ENCODE peak calls at places on chromosome 4, in nine cellular contexts. J is SK-N-SH, Z is keratinocyte, C is GM12878, U is PC-3, M is neural progenitor cell, F is HepG2, W is mammary epithelial cell, O is astrocyte. Y is an unnamed sample. For H3K4me1, the result is how much of the 10 kb centered on the place peaks cover.

GRCh38 chr4:133095591-133095990 is 53.5 kb upstream of the PCDH10 start:
- DNase-seq in Z (no peak), J (no peak), C (no peak), M (no peak), O (peak), W (no peak), U (peak), F (no peak), Y (no peak)

GRCh38 chr4:129064717-129065116 is 28.6 kb downstream of the SCLT1 start:
- DNase-seq in F (no peak), C (no peak), U (peak), J (no peak), Z (no peak), O (peak), W (peak), M (no peak), Y (no peak)

GRCh38 chr4:88158360-88159136 is at the start of gene ABCG2:
- DNase-seq in C (no peak), J (peak), F (peak), O (peak), W (peak), Z (no peak), U (no peak), M (peak), Y (peak)

GRCh38 chr4:75629239-75629638 is 1.1 kb downstream of the CDKL2 start:
- DNase-seq in Z (no peak), W (no peak), F (no peak), M (no peak), U (no peak), J (no peak), C (no peak), O (no peak), Y (no peak)

GRCh38 chr4:60926624-60927023 is 273.5 kb upstream of the ADGRL3 start:
- DNase-seq in U (no peak), F (no peak), M (no peak), Z (no peak), W (no peak), J (no peak), O (no peak), C (no peak), Y (no peak)

GRCh38 chr4:71186566-71187398 is 152.0 kb upstream of the SLC4A4 start:
- DNase-seq in C (no peak), O (peak), W (peak), U (peak), M (peak), Z (no peak), F (no peak), J (peak), Y (peak)

GRCh38 chr4:81207793-81208192 is 7.2 kb downstream of the PRKG2 start:
- DNase-seq in W (peak), C (no peak), O (peak), U (peak), Z (no peak), F (no peak), J (no peak), M (no peak), Y (no peak)

GRCh38 chr4:56613101-56613862 is 67.8 kb downstream of the HOPX start:
- DNase-seq in J (no peak), O (peak), F (peak), U (peak), C (no peak), W (peak), M (no peak), Z (peak), Y (peak)

GRCh38 chr4:145619639-145619996 is 433 bp downstream of the MMAA start:
- DNase-seq in M (no peak), O (peak), F (peak), U (peak), J (peak), W (peak), C (peak), Z (no peak), Y (peak)

GRCh38 chr4:1598206-1598605 is 85.9 kb downstream of the FAM53A start:
- DNase-seq in C (no peak), M (no peak), U (no peak), O (no peak), W (no peak), Z (no peak), F (no peak), J (no peak), Y (no peak)

GRCh38 chr4:44256414-44256813 is 192.2 kb downstream of the KCTD8 start:
- DNase-seq in C (no peak), M (peak), F (no peak), U (peak), O (no peak), W (no peak), J (no peak), Z (no peak), Y (peak)

GRCh38 chr4:159035570-159035969 is 67.3 kb upstream of the RAPGEF2 start:
- DNase-seq in U (no peak), F (no peak), M (no peak), C (no peak), W (no peak), O (no peak), Z (no peak), J (no peak), Y (no peak)

GRCh38 chr4:20109395-20109794 is 142.3 kb upstream of the SLIT2 start:
- DNase-seq in C (no peak), Z (no peak), M (no peak), O (no peak), J (no peak), F (no peak), U (no peak), W (no peak), Y (no peak)

GRCh38 chr4:68326146-68326545 is 23.7 kb downstream of the YTHDC1 start:
- DNase-seq in W (no peak), O (no peak), U (no peak), J (peak), M (no peak), F (no peak), Z (no peak), C (no peak), Y (no peak)

GRCh38 chr4:126834854-126835253 is 797.9 kb upstream of the INTU start:
- DNase-seq in U (no peak), Z (no peak), O (no peak), F (no peak), M (no peak), C (no peak), J (no peak), W (no peak), Y (no peak)

DNA sequence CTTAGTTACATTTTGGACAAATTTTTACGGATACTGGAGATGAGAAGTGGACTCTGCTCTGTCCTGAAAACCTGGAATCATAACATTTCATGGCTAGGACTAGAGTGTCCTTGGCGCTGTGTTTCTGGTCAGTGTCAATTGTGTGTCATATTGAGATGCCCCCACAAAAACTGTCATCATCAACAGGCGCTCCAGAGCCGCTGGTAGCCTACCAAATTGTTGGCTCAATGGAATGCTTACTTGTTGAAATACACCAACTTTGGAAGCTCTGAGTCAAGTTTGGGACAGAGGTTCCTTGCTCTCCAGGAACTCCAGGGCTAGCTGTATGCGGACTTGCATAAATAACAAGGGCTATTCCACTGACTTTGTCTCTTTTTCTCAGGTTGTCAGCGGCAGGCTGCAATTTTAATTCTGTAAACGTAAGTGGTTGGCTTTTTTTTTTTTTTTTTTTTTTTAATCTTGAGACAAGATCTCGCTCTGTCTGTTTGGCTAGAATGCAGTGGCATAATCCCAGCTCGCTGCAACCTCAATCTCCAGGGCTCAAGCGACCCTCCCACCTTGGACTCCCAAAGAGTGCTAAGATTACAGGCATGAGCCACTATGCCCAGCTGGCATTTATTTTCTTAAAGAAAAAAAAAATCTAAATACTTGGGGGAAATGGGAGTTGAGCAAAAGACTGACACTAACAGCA is 860 bp upstream of the HPGD start:
- DNase-seq in J (no peak), Z (no peak), O (no peak), M (peak), W (no peak), C (no peak), U (peak), F (no peak), Y (peak)
- H3K27ac ChIP-seq in J (no peak), Z (no peak), O (no peak), M (no peak), W (no peak), C (no peak), U (peak), F (no peak), Y (no peak)

GRCh38 chr4:26342328-26343040 is 21.7 kb downstream of the RBPJ start:
- DNase-seq in O (peak), C (no peak), M (no peak), F (peak), W (peak), J (no peak), U (peak), Z (no peak), Y (no peak)

GRCh38 chr4:26346203-26346620 is 25.4 kb downstream of the RBPJ start:
- DNase-seq in U (no peak), C (no peak), F (no peak), J (no peak), O (no peak), Z (no peak), M (peak), W (no peak), Y (peak)

GRCh38 chr4:26344901-26345300 is 24.1 kb downstream of the RBPJ start:
- DNase-seq in M (no peak), J (no peak), W (no peak), C (no peak), Z (no peak), F (no peak), O (no peak), U (no peak), Y (no peak)

GRCh38 chr4:26343041-26343403 is 22.2 kb downstream of the RBPJ start:
- DNase-seq in F (no peak), C (no peak), O (peak), M (no peak), W (peak), U (no peak), J (no peak), Z (no peak), Y (no peak)

GRCh38 chr4:26345541-26345940 is 24.7 kb downstream of the RBPJ start:
- DNase-seq in F (no peak), M (no peak), C (no peak), O (no peak), J (no peak), U (no peak), Z (no peak), W (no peak), Y (no peak)
- H3K4me1 ChIP-seq in F (under half), M (under half), C (under half), O (under half), J (under half), U (under half), Z (under half), W (under half), Y (half or more)

DNA sequence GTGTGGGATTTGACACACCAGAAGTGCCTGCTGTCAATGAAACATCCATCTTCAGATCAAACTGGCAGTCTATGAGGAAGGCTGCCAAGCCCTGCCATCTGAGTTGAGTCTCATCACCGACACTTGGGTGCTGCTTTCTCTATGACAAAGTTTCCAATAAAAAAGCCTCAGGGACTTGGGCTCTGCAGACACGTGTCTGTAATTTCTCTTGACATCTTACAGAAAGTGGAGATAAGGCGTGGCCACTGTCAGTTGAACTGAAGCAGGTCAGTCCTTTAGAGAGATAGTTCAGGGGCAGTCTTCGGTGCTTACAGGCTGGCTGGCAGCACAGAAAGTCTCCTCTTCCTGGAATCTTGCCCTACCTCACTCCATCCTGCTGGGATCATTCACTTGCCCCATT is 40.2 kb upstream of the LDB2 start:
- DNase-seq in F (no peak), M (no peak), C (no peak), O (no peak), U (no peak), J (peak), W (no peak), Z (no peak), Y (no peak)
- H2AFZ ChIP-seq in F (no peak), M (no peak), C (no peak), O (no peak), U (no peak), J (no peak), W (no peak), Z (no peak), Y (peak)

DNA sequence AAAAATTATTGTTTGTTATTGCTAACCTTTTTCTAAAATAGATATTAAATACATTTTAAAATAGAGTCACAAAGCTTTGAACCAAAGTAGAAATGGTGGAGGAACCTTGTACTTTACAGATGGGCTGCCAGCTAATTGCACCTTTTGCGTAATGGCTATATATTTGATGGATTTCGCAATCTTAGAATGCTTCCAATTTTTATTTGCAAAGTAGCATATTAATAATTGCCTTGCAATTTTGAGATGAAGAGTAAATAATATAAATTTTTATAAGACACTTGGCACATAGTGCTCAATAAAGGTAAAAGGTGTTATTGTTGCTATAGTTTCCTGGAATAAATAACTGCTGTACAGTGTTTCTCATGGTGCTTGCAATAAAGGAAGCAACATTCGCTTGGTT is 533.5 kb downstream of the CCSER1 start:
- DNase-seq in M (no peak), C (no peak), W (no peak), U (no peak), J (no peak), Z (no peak), O (no peak), F (no peak), Y (no peak)
- H3K27ac ChIP-seq in M (no peak), C (no peak), W (no peak), U (no peak), J (no peak), Z (no peak), O (no peak), F (no peak), Y (no peak)

GRCh38 chr4:2804449-2804972 is 11.6 kb downstream of the SH3BP2 start:
- DNase-seq in Z (no peak), M (no peak), U (no peak), J (no peak), O (no peak), W (no peak), C (no peak), F (no peak), Y (no peak)

GRCh38 chr4:2805712-2806391 is 13.0 kb downstream of the SH3BP2 start:
- DNase-seq in M (no peak), J (no peak), U (peak), O (no peak), W (no peak), C (no peak), F (no peak), Z (no peak), Y (no peak)

GRCh38 chr4:2806392-2807355 is 13.8 kb downstream of the SH3BP2 start:
- DNase-seq in O (no peak), J (peak), F (no peak), M (no peak), W (no peak), U (no peak), C (no peak), Z (no peak), Y (no peak)

GRCh38 chr4:2803624-2804448 is 11.0 kb downstream of the SH3BP2 start:
- DNase-seq in J (no peak), Z (peak), M (no peak), F (no peak), O (no peak), C (no peak), U (peak), W (no peak), Y (no peak)

GRCh38 chr4:2804973-2805501 is 12.2 kb downstream of the SH3BP2 start:
- DNase-seq in J (no peak), U (no peak), M (no peak), F (no peak), Z (no peak), O (no peak), W (no peak), C (no peak), Y (no peak)
- H3K4me1 ChIP-seq in J (under half), U (under half), M (under half), F (under half), Z (under half), O (under half), W (under half), C (under half), Y (under half)

DNA sequence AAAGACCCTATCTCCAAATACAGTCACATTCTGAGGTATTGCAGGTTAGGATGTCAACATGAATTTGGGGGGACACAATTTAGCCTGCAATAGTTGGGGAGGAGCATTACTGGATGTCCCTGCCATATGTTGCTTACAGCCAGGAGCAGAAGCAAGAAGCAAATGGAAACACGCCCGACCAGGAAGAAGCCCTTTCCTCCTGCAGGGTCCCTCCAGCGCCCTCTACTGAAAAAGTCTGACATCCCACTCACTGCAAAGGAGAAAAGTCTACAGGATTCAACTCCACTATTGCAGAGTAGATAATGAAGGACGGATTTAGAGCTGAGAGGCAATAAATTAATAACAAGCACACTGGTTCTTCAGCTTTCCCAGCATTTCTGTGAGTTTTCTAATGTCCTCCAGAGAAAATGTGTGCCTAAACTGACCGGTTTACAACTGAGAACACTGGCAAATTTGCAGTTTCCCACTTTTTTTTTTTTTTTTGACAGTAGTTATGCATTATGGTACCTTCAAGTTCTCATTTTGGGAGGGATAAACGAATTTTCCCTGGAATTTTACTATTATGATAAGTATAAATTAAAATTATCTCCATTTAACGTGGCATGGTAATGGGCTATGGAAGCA is 31.7 kb downstream of the COQ2 start:
- DNase-seq in C (no peak), Z (peak), U (peak), M (peak), O (peak), J (peak), W (peak), F (peak), Y (peak)
- H2AFZ ChIP-seq in C (no peak), Z (no peak), U (no peak), M (no peak), O (no peak), J (no peak), W (no peak), F (no peak), Y (no peak)

DNA sequence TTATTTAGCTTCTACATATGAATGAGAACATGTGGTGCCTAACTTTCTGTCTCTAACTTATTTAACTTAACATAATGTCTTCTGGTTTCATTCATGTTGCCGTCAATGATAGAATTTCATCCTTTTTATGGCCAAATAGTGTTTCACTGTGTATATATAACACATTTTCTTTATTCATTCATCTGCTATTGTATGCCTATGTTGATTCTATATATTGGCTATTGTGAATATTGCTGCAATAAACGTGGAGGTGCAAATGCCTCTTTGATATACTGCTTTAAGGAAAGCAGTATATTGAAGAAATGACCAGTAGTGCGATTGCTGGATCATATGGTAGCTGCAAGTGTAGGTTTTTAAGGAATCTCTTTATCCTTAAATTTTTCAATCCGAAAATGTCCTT is 10.0 kb upstream of the CSN1S1 start:
- DNase-seq in O (no peak), U (no peak), J (no peak), C (no peak), F (no peak), Z (no peak), W (no peak), M (no peak), Y (no peak)
- H3K27ac ChIP-seq in O (no peak), U (no peak), J (no peak), C (no peak), F (no peak), Z (no peak), W (no peak), M (no peak), Y (no peak)

GRCh38 chr4:86999244-86999643 is 64.4 kb downstream of the AFF1 start:
- DNase-seq in M (no peak), Z (no peak), F (no peak), W (no peak), C (no peak), J (peak), O (no peak), U (no peak), Y (no peak)
- H3K4me1 ChIP-seq in M (half or more), Z (under half), F (under half), W (under half), C (under half), J (under half), O (under half), U (under half), Y (half or more)

GRCh38 chr4:183165371-183165770 is 66.3 kb downstream of the WWC2 start:
- DNase-seq in J (no peak), U (peak), F (no peak), M (no peak), W (no peak), C (no peak), Z (no peak), O (no peak), Y (no peak)
- H2AFZ ChIP-seq in J (no peak), U (no peak), F (no peak), M (no peak), W (no peak), C (no peak), Z (no peak), O (no peak), Y (no peak)

GRCh38 chr4:155433636-155434360 is 57.0 kb upstream of the MAP9 start:
- DNase-seq in J (no peak), C (no peak), W (peak), O (peak), M (no peak), F (no peak), Z (peak), U (peak), Y (no peak)

GRCh38 chr4:155430895-155431467 is 54.2 kb upstream of the MAP9 start:
- DNase-seq in M (no peak), C (no peak), O (no peak), U (no peak), Z (no peak), J (peak), W (no peak), F (no peak), Y (no peak)

DNA sequence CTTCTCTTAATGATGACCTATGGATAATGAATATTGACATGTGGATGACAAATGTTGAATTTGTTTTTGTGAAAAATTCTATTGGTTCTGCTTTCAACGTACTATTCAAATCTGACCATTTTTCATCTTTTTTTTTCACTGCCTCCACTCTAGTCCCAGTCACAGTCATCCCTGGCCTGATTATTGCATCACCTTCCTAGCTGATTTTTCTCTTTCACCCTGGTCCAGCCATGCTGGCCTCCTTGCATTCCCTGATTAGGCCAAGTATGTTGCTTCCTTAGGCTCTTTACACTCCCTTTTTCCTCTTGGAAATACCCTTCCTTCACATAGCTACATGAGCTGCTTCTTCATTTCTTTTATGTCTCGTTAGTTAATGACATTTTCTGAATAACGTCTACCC is 58.1 kb upstream of the MAP9 start:
- DNase-seq in M (no peak), J (no peak), F (no peak), C (no peak), U (no peak), W (no peak), Z (no peak), O (no peak), Y (no peak)
- H3K27ac ChIP-seq in M (no peak), J (no peak), F (no peak), C (no peak), U (peak), W (peak), Z (no peak), O (no peak), Y (no peak)

Y was measured in GM23338.